ENCODE peak calls at places on chromosome 1, in four cellular contexts. Y, Z, J and C are unnamed samples.

GRCh38 chr1:69120828-69121227 is 446.9 kb upstream of the LRRC7 start:
- DNase-seq in Y (no peak), Z (no peak), J (no peak), C (no peak)

GRCh38 chr1:8905582-8906191 is 27.2 kb upstream of the ENO1 start:
- DNase-seq in Y (no peak), Z (peak; percentile 55), J (no peak), C (no peak)

GRCh38 chr1:27980216-27980820 is 20.5 kb downstream of the XKR8 start:
- DNase-seq in Y (no peak), Z (no peak), J (no peak), C (no peak)

GRCh38 chr1:206633708-206634121 is 1.6 kb upstream of the DYRK3 start:
- DNase-seq in Y (no peak), Z (peak; percentile 94), J (no peak), C (no peak)

GRCh38 chr1:177857285-177857684 is 112.6 kb downstream of the SEC16B start:
- DNase-seq in Y (no peak), Z (no peak), J (no peak), C (no peak)

GRCh38 chr1:154483941-154484803 is 17.8 kb upstream of the TDRD10 start:
- DNase-seq in Y (no peak), Z (peak; percentile 68), J (no peak), C (no peak)

GRCh38 chr1:38564946-38565570 is 294.5 kb downstream of the RRAGC start:
- DNase-seq in Y (no peak), Z (no peak), J (no peak), C (no peak)

GRCh38 chr1:47469910-47470309 is 32.1 kb downstream of the FOXD2 start:
- DNase-seq in Y (no peak), Z (no peak), J (no peak), C (no peak)

GRCh38 chr1:226736908-226737818 is 1.9 kb downstream of the ITPKB start:
- DNase-seq in Y (peak; percentile 82), Z (no peak), J (peak; percentile 92), C (peak; percentile 65)

GRCh38 chr1:82932727-82933126 is 1066.2 kb downstream of the TTLL7 start:
- DNase-seq in Y (no peak), Z (no peak), J (no peak), C (no peak)

GRCh38 chr1:169608231-169608630 is 21.7 kb downstream of the SELP start:
- DNase-seq in Y (no peak), Z (no peak), J (no peak), C (no peak)

GRCh38 chr1:94708299-94708685 is 111.9 kb upstream of the SLC44A3 start:
- DNase-seq in Y (no peak), Z (no peak), J (no peak), C (no peak)

GRCh38 chr1:30928171-30928570 is 19.6 kb upstream of the SDC3 start:
- DNase-seq in Y (no peak), Z (no peak), J (no peak), C (no peak)

GRCh38 chr1:85584264-85584781 is 3.8 kb downstream of the CCN1 start:
- DNase-seq in Y (no peak), Z (peak; percentile 89), J (no peak), C (no peak)

GRCh38 chr1:25614466-25615171 is 2.0 kb upstream of the MAN1C1 start:
- DNase-seq in Y (no peak), Z (no peak), J (no peak), C (no peak)

GRCh38 chr1:54867717-54868057 is 19.3 kb downstream of the DHCR24 start:
- DNase-seq in Y (no peak), Z (no peak), J (no peak), C (no peak)

GRCh38 chr1:5430911-5431310 is 561.3 kb downstream of the NPHP4 start:
- DNase-seq in Y (no peak), Z (no peak), J (no peak), C (no peak)

GRCh38 chr1:209802117-209802779 is 3.7 kb downstream of the IRF6 start:
- DNase-seq in Y (no peak), Z (no peak), J (no peak), C (no peak)

GRCh38 chr1:2471587-2472001 is 4.5 kb upstream of the PLCH2 start:
- DNase-seq in Y (no peak), Z (no peak), J (no peak), C (no peak)

GRCh38 chr1:6582370-6582769 is 2.6 kb downstream of the ZBTB48 start:
- DNase-seq in Y (no peak), Z (no peak), J (no peak), C (no peak)

GRCh38 chr1:165409957-165410356 is 35.0 kb downstream of the RXRG start:
- DNase-seq in Y (no peak), Z (no peak), J (no peak), C (no peak)

GRCh38 chr1:227729881-227730629 is 5.0 kb downstream of the JMJD4 start:
- DNase-seq in Y (peak; percentile 74), Z (no peak), J (no peak), C (peak; percentile 38)

GRCh38 chr1:9238550-9238949 is 4.0 kb downstream of the H6PD start:
- DNase-seq in Y (no peak), Z (no peak), J (no peak), C (no peak)

GRCh38 chr1:103948526-103948925 is 198.8 kb downstream of the AMY1C start:
- DNase-seq in Y (no peak), Z (no peak), J (no peak), C (no peak)

GRCh38 chr1:71438626-71439025 is 357.8 kb upstream of the ZRANB2 start:
- DNase-seq in Y (no peak), Z (no peak), J (no peak), C (no peak)

GRCh38 chr1:216410026-216410425 is 13.2 kb downstream of the USH2A start:
- DNase-seq in Y (no peak), Z (no peak), J (no peak), C (no peak)
- H3K27ac ChIP-seq in Y (no peak overlapping the region), Z (no peak overlapping the region), J (no peak overlapping the region), C (no peak overlapping the region)

DNA sequence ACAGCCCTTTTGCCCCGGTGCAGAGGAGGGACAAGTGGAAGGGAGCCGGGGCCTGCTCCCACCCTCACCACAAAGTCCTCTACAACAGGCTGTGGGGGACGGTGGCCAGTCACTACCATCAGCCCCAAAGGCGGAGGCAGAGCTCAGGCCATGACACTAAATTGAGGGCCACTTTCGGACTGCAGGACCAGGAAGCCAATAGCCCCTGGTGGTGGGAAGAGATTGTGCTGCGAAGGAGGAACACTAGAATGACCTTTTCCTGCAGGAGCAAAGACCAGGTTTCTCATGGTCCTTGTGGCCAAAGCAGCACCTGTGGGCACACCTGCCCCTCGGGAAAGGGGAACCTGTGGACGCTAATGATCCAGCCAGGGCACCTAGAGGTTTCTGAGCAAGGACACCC is 30.3 kb downstream of the ACTA1 start:
- DNase-seq in Y (no peak), Z (no peak), J (no peak), C (no peak)
- TF ChIP-seq CTCF in Y (no peak), Z (no peak), J (no peak), C (no peak)

GRCh38 chr1:109918077-109918606 is 7.5 kb downstream of the CSF1 start:
- DNase-seq in Y (no peak), Z (no peak), J (peak; percentile 18), C (no peak)
- H3K27ac ChIP-seq in Y (no peak overlapping the region), Z (no peak overlapping the region), J (peak overlapping the region; percentile 29), C (no peak overlapping the region)

GRCh38 chr1:1415751-1416150 is 5.3 kb downstream of the ANKRD65 start:
- DNase-seq in Y (no peak), Z (no peak), J (no peak), C (no peak)
- TF ChIP-seq CTCF in Y (no peak), Z (no peak), J (no peak), C (no peak)

DNA sequence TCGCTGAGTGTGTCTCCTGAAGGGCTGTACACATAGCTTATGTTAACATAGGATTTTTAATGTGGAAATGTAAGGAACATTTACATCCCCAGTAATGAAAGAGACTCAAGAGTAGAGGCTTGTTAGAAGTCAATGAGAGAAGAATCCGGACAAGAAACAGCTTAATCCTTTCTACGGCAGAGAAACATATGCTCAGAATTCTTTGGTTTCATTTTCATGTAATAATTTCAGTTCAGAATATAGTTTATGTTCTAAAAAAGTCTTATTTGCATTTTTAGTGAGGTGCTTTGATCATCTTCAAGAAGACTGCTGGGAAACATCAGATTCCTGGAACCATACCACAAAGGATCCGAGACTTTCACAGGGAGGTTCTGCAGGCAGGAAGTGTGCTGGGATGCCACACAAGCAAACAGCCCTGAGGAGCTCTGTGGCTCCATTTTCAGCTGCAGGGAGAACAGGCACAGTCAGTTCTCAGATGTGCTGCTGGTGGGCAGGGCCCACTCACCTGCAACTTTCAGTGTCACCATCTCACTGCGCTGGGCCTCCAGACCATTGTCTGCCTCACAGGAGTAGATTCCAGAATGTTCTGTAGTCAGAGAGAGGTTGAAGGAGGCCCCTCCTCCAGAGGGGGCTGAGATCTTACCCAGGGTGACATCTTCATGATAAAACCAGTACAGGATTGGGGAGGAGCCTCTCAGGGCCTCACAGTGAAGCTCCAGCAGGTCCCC is 28.4 kb downstream of the FCRL5 start:
- DNase-seq in Y (no peak), Z (no peak), J (no peak), C (no peak)
- H3K27ac ChIP-seq in Y (no peak overlapping the region), Z (no peak overlapping the region), J (peak overlapping the region; percentile 55), C (no peak overlapping the region)